ENCODE peak calls at places on chromosomes 7 and 10, in five cellular contexts. B, X, G, T and V are unnamed samples.
A peak's percentile ranks its signal among the peaks of the same experiment; 100 is the strongest.

GRCh38 chr10:122172311-122173008 is 98.6 kb upstream of the BTBD16 start:
- DNase-seq in B (no peak), X (no peak), G (no peak), T (no peak), V (no peak)

GRCh38 chr7:113078321-113078720 is 8.3 kb downstream of the GPR85 start:
- DNase-seq in B (no peak), X (no peak), G (no peak), T (no peak), V (no peak)

GRCh38 chr7:155802291-155802690 is 10.0 kb downstream of the SHH start:
- DNase-seq in B (no peak), X (no peak), G (no peak), T (no peak), V (no peak)

GRCh38 chr7:41628926-41629325 is 74.0 kb downstream of the INHBA start:
- DNase-seq in B (no peak), X (no peak), G (no peak), T (no peak), V (no peak)

GRCh38 chr10:11141571-11142091 is 124.0 kb downstream of the CELF2 start:
- DNase-seq in B (no peak), X (peak; percentile 3), G (peak; percentile 86), T (no peak), V (no peak)

GRCh38 chr10:101018600-101019439 is 12.1 kb downstream of the PDZD7 start:
- DNase-seq in B (no peak), X (peak; percentile 72), G (peak; percentile 87), T (no peak), V (peak; percentile 72)

GRCh38 chr7:11934766-11935165 is 102.8 kb upstream of the THSD7A start:
- DNase-seq in B (no peak), X (no peak), G (no peak), T (no peak), V (no peak)

GRCh38 chr7:151366141-151366871 is 24.7 kb downstream of the NUB1 start:
- DNase-seq in B (no peak), X (no peak), G (no peak), T (no peak), V (no peak)

GRCh38 chr7:51233375-51233774 is 83.2 kb downstream of the COBL start:
- DNase-seq in B (no peak), X (no peak), G (peak; percentile 67), T (no peak), V (no peak)

GRCh38 chr10:43044444-43045245 is 32.2 kb upstream of the RET start:
- DNase-seq in B (no peak), X (no peak), G (no peak), T (no peak), V (no peak)

GRCh38 chr10:92756233-92757065 is 66.7 kb downstream of the HHEX start:
- DNase-seq in B (no peak), X (peak; percentile 92), G (peak; percentile 92), T (peak; percentile 91), V (no peak)

GRCh38 chr10:10788761-10789160 is 228.9 kb upstream of the CELF2 start:
- DNase-seq in B (no peak), X (no peak), G (no peak), T (no peak), V (no peak)

GRCh38 chr7:2566890-2567662 is 8.3 kb downstream of the IQCE start:
- DNase-seq in B (no peak), X (peak; percentile 56), G (no peak), T (peak; percentile 66), V (no peak)

GRCh38 chr7:89975577-89975976 is 178.7 kb upstream of the STEAP1 start:
- DNase-seq in B (no peak), X (no peak), G (no peak), T (no peak), V (no peak)

GRCh38 chr7:46071076-46071475 is 150.0 kb upstream of the IGFBP3 start:
- DNase-seq in B (no peak), X (no peak), G (no peak), T (no peak), V (no peak)

GRCh38 chr10:102630663-102631062 is 13.6 kb upstream of the TRIM8 start:
- DNase-seq in B (no peak), X (no peak), G (no peak), T (no peak), V (no peak)

GRCh38 chr7:1579481-1580421 is 9.9 kb upstream of the PSMG3 start:
- DNase-seq in B (peak; percentile 74), X (peak; percentile 41), G (peak; percentile 84), T (no peak), V (no peak)

GRCh38 chr10:75773139-75773801 is 341.8 kb downstream of the LRMDA start:
- DNase-seq in B (no peak), X (peak; percentile 92), G (no peak), T (no peak), V (no peak)

GRCh38 chr10:14838582-14839304 is 637 bp downstream of the HSPA14 start:
- DNase-seq in B (peak; percentile 13), X (peak; percentile 18), G (peak; percentile 40), T (no peak), V (no peak)

GRCh38 chr7:130903358-130903974 is 169.5 kb upstream of the KLF14 start:
- DNase-seq in B (no peak), X (no peak), G (peak; percentile 76), T (no peak), V (no peak)

GRCh38 chr10:121355161-121355560 is 243.1 kb downstream of the FGFR2 start:
- DNase-seq in B (no peak), X (no peak), G (no peak), T (no peak), V (no peak)

GRCh38 chr7:95871078-95871848 is 98.9 kb downstream of the DYNC1I1 start:
- DNase-seq in B (no peak), X (peak; percentile 43), G (peak; percentile 60), T (no peak), V (peak; percentile 29)

GRCh38 chr10:89213191-89213808 is 6.2 kb upstream of the CH25H start:
- DNase-seq in B (no peak), X (peak; percentile 13), G (peak; percentile 34), T (no peak), V (no peak)

GRCh38 chr10:97612386-97612785 is 20.9 kb downstream of the MORN4 start:
- DNase-seq in B (peak; percentile 27), X (peak; percentile 45), G (peak; percentile 43), T (no peak), V (peak; percentile 42)

GRCh38 chr7:156918642-156919041 is 25.7 kb upstream of the LMBR1 start:
- DNase-seq in B (no peak), X (no peak), G (no peak), T (no peak), V (no peak)

GRCh38 chr7:156920076-156920475 is 27.1 kb upstream of the LMBR1 start:
- DNase-seq in B (no peak), X (no peak), G (no peak), T (no peak), V (no peak)

DNA sequence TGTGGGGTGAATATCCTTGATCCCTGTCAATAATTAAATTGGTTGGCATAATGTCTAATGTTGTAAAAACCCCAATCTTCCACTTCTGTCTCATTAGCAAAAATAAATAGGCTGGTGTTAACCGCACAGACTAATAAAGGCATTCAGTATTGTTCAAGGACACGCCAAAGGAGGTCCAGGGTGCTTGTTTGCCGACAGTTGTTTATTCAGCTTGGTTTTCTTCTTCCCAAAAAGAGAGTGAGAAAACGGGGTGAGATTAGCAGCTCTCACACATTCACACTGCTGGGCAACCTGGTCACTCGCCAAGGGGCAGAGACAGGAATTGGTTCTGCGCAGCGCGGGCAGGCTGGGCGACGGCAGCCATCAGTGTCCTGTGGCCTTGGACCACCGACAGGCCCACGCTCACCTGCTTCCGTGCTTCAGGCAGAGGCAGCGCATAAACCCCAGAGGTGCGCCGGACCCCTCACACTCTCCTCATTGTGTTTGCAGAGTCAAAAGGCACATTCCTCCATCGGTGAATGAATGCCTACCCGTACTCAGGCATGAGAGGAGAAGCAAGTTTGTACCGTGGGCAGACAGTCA is 26.2 kb upstream of the LMBR1 start:
- DNase-seq in B (no peak), X (no peak), G (no peak), T (no peak), V (no peak)
- TF ChIP-seq SRF in B (no peak), X (no peak), G (no peak), T (no peak), V (no peak)

GRCh38 chr7:47604496-47604890 is 22.6 kb upstream of the TNS3 start:
- DNase-seq in B (no peak), X (no peak), G (no peak), T (no peak), V (no peak)
- H3K9ac ChIP-seq in B (no peak overlapping the region), X (peak overlapping the region; percentile 34), G (no peak overlapping the region), T (no peak overlapping the region), V (no peak overlapping the region)

GRCh38 chr7:154633641-154634040 is 369.3 kb downstream of the PAXIP1 start:
- DNase-seq in B (no peak), X (no peak), G (no peak), T (no peak), V (no peak)
- H3K4me1 ChIP-seq in B (no peaks in the 10 kb centered on the region), X (no peaks in the 10 kb centered on the region), G (no peaks in the 10 kb centered on the region), T (no peaks in the 10 kb centered on the region), V (no peaks in the 10 kb centered on the region)

GRCh38 chr7:47284691-47285246 is 297.1 kb downstream of the TNS3 start:
- DNase-seq in B (no peak), X (no peak), G (no peak), T (no peak), V (no peak)
- TF ChIP-seq SRF in B (no peak), X (no peak), G (no peak), T (no peak), V (no peak)

DNA sequence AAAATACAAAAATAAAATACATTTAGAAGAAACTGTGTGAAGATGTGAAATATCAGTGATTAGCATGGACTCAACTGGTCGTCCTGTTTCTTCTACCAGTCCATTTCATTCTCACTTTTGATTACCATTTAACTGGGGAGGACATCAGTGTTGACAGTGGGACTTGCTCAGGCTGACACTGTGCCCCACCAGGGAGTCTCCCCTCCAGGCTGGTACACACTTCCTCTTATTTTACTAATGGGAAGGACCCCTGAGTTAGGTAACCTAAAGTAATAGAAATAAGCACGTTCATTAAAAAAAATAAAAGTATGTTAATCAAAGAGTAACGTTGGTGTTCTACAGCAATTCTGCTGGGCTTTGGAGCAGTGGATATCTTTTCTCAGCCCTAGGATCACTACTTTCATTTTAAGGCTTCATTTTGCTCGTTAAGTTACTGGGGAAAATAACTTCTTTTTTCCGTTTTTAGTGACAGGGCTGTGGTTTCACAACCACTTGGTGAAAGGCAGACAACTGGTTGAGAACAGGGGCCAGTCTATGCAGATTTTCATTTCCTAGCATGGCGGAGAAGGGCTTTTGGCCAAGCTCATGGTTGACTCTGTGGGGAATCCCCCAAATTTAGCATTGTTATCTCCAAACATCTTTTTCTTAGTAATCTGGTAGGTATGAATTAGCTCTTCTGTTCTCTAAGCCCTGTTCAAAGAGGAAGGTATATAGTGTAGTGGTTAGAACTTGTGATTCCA is 2.1 kb downstream of the SNX10 start:
- DNase-seq in B (no peak), X (no peak), G (no peak), T (peak; percentile 83), V (no peak)
- H3K9ac ChIP-seq in B (no peak overlapping the region), X (no peak overlapping the region), G (no peak overlapping the region), T (peak overlapping the region; percentile 95), V (no peak overlapping the region)

GRCh38 chr10:132615346-132616169 is 78.0 kb downstream of the INPP5A start:
- DNase-seq in B (no peak), X (no peak), G (no peak), T (no peak), V (no peak)

GRCh38 chr10:132618158-132618924 is 80.8 kb downstream of the INPP5A start:
- DNase-seq in B (no peak), X (no peak), G (no peak), T (no peak), V (no peak)

GRCh38 chr10:132617781-132618052 is 80.1 kb downstream of the INPP5A start:
- DNase-seq in B (no peak), X (no peak), G (no peak), T (no peak), V (no peak)

GRCh38 chr10:132616170-132616994 is 78.8 kb downstream of the INPP5A start:
- DNase-seq in B (no peak), X (no peak), G (no peak), T (no peak), V (no peak)

GRCh38 chr10:132616995-132617780 is 79.6 kb downstream of the INPP5A start:
- DNase-seq in B (no peak), X (no peak), G (no peak), T (no peak), V (no peak)
- H3K4me1 ChIP-seq in B (no peaks in the 10 kb centered on the region), X (no peaks in the 10 kb centered on the region), G (no peaks in the 10 kb centered on the region), T (no peaks in the 10 kb centered on the region), V (no peaks in the 10 kb centered on the region)